ENCODE peak calls at places on chromosomes 2 and 18, in nine cellular contexts. F, X, I, A, Q, K, H, V and O are unnamed samples. For H3K27me3, the result is how much of the 10 kb centered on the place peaks cover.

GRCh38 chr2:176443941-176444340 is 174.7 kb downstream of the MTX2 start:
- DNase-seq in K (no peak), A (no peak), V (no peak), F (no peak), X (no peak), Q (no peak), H (no peak), I (no peak), O (no peak)

GRCh38 chr2:60312618-60313017 is 240.8 kb downstream of the BCL11A start:
- DNase-seq in A (no peak), K (no peak), V (no peak), X (no peak), F (no peak), I (no peak), Q (no peak), H (no peak), O (no peak)

GRCh38 chr18:5424903-5425302 is 118.9 kb downstream of the EPB41L3 start:
- DNase-seq in X (peak), H (no peak), Q (peak), V (peak), K (no peak), I (no peak), F (no peak), A (peak), O (no peak)

GRCh38 chr2:170967553-170967952 is 38.5 kb downstream of the GORASP2 start:
- DNase-seq in X (no peak), Q (no peak), V (no peak), I (no peak), F (no peak), H (no peak), K (no peak), A (no peak), O (no peak)

GRCh38 chr2:203720922-203721672 is 14.7 kb downstream of the CD28 start:
- DNase-seq in F (no peak), Q (no peak), A (no peak), K (no peak), H (no peak), V (no peak), I (no peak), X (peak), O (no peak)

GRCh38 chr2:16617282-16618266 is 48.1 kb downstream of the CYRIA start:
- DNase-seq in H (no peak), F (peak), K (peak), Q (no peak), A (peak), X (no peak), V (peak), I (no peak), O (peak)

GRCh38 chr2:9658972-9659371 is 28.2 kb upstream of the YWHAQ start:
- DNase-seq in K (no peak), F (no peak), H (no peak), V (no peak), I (no peak), Q (no peak), A (peak), X (no peak), O (no peak)

GRCh38 chr2:112138143-112139032 is at the start of gene FBLN7:
- DNase-seq in A (no peak), X (no peak), I (no peak), V (no peak), Q (peak), H (no peak), F (no peak), K (no peak), O (peak)

GRCh38 chr2:196160101-196160500 is 11.3 kb downstream of the STK17B start:
- DNase-seq in I (no peak), Q (peak), H (peak), A (peak), K (no peak), X (no peak), F (no peak), V (peak), O (no peak)

GRCh38 chr2:65545818-65546217 is 113.4 kb upstream of the SPRED2 start:
- DNase-seq in A (no peak), H (no peak), F (no peak), X (no peak), K (no peak), I (no peak), V (no peak), Q (no peak), O (no peak)

GRCh38 chr18:4586729-4587128 is 131.6 kb upstream of the DLGAP1 start:
- DNase-seq in H (no peak), V (no peak), Q (no peak), A (no peak), I (no peak), F (no peak), K (no peak), X (no peak), O (no peak)

GRCh38 chr18:48675912-48676311 is 137.1 kb downstream of the CTIF start:
- DNase-seq in V (no peak), F (no peak), X (no peak), Q (no peak), K (no peak), A (no peak), I (no peak), H (no peak), O (no peak)

GRCh38 chr2:232137346-232137745 is 175.8 kb downstream of the DIS3L2 start:
- DNase-seq in F (no peak), I (no peak), X (no peak), Q (no peak), K (no peak), H (no peak), A (no peak), V (no peak), O (no peak)

GRCh38 chr18:49207373-49207772 is 253.1 kb downstream of the DYM start:
- DNase-seq in K (no peak), V (no peak), F (no peak), X (no peak), Q (no peak), H (no peak), I (no peak), A (no peak), O (no peak)

GRCh38 chr18:72720116-72720515 is 147.7 kb downstream of the NETO1 start:
- DNase-seq in H (no peak), Q (no peak), I (no peak), F (no peak), X (no peak), V (no peak), K (no peak), A (no peak), O (no peak)

GRCh38 chr2:47964722-47965434 is 58.6 kb upstream of the FBXO11 start:
- DNase-seq in K (no peak), F (no peak), I (no peak), V (no peak), A (no peak), X (no peak), H (no peak), Q (no peak), O (no peak)

GRCh38 chr18:49778826-49779465 is 34.4 kb downstream of the ACAA2 start:
- DNase-seq in I (no peak), V (no peak), Q (no peak), H (no peak), A (no peak), K (no peak), F (no peak), X (no peak), O (peak)

GRCh38 chr2:71562518-71562917 is 109.2 kb downstream of the DYSF start:
- DNase-seq in Q (no peak), X (no peak), A (no peak), V (no peak), I (peak), H (no peak), F (no peak), K (no peak), O (no peak)

GRCh38 chr2:208573559-208573958 is 167.0 kb downstream of the PTH2R start:
- DNase-seq in K (no peak), Q (no peak), F (no peak), A (no peak), I (no peak), V (no peak), H (no peak), X (no peak), O (no peak)

GRCh38 chr2:123073371-123073770 is 951.7 kb upstream of the CNTNAP5 start:
- DNase-seq in Q (no peak), A (no peak), H (no peak), X (no peak), K (no peak), F (no peak), I (no peak), V (peak), O (no peak)

GRCh38 chr2:152037711-152038110 is 61.1 kb downstream of the CACNB4 start:
- DNase-seq in V (peak), A (peak), Q (no peak), F (peak), H (no peak), X (no peak), K (no peak), I (peak), O (no peak)

GRCh38 chr2:191866675-191867506 is 20.0 kb upstream of the CAVIN2 start:
- DNase-seq in H (no peak), X (peak), A (peak), Q (no peak), I (no peak), V (peak), K (no peak), F (no peak), O (no peak)

GRCh38 chr2:237465515-237466227 is 21.4 kb upstream of the MLPH start:
- DNase-seq in I (no peak), A (peak), F (no peak), H (no peak), K (no peak), Q (no peak), X (no peak), V (no peak), O (no peak)

GRCh38 chr2:174826051-174826450 is 61.8 kb upstream of the CHRNA1 start:
- DNase-seq in A (no peak), V (no peak), H (no peak), X (no peak), F (no peak), Q (no peak), I (no peak), K (no peak), O (no peak)

DNA sequence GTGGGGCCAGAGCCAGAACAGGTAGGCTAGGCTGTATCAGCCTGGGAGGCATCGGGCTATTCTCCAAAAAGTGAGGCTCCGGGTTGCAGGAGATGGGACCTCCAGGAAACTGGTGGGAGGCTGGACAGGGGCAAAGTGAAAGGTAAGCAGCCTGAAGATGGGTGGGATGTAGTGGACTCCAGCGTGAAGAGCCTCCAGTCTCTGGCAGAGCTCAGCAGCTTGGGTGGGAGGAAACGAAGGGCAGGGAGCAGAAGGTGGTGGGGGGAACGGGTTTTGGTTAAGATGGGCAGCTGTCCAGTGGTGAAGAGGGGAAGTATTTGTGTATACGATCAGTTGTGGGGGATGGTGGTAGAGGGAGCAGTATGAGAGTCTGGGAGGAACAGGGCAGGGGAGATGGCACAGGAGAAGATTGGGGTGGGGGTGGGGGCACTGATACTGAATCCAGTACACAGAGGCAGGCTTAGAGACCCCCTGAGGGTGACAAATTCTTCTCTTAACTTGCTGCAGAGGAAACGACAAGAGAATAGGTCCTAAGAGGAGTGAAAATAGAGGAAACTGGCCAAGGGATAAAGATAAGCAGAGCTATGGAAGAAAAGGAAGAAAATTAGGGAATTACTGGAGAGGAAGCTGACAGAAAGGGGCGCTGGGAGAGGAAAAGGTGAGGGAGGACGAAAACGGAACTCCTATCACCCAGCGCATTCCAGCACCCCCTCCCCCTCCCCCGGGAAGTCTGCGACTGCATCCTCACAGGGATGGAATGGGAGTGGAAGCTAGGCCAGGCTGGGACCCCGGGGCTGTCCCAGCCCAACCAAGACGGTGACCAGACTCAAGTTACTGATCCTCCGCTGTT is 2.9 kb upstream of the EMX1 start:
- DNase-seq in A (no peak), Q (no peak), X (no peak), V (no peak), I (no peak), H (no peak), F (no peak), K (peak), O (no peak)
- H3K4me3 ChIP-seq in A (no peak), Q (peak), X (no peak), V (no peak), I (no peak), H (no peak), F (no peak), K (no peak), O (no peak)

GRCh38 chr2:219034823-219035222 is 6.5 kb downstream of the CFAP65 start:
- DNase-seq in A (no peak), F (no peak), X (no peak), Q (no peak), H (no peak), V (no peak), I (no peak), K (no peak), O (no peak)
- H3K27me3 ChIP-seq in A (under half), F (under half), X (under half), Q (under half), H (under half), V (under half), I (half or more), K (half or more), O (under half)

DNA sequence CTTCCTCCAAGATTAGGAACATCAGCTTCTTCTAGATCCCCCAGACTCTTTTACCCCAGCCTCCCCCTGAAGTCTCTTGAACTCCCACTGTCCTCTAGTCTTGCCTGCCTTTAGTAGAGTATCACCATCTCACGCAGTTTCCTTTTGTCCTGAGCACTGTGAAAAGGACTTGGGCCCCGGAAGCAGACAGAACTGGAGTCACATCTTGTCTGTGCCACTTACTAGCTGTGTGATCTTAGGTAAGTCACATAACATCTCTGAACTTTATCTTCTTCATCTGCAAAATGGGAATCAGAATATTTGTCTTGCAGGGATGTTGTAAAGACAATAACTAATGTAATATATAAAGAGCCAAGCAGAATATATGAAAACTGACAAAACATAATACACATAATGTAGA is 8.4 kb upstream of the TRABD2A start:
- DNase-seq in Q (no peak), A (no peak), K (no peak), F (no peak), V (no peak), H (no peak), X (no peak), I (no peak), O (no peak)
- H3K4me3 ChIP-seq in Q (peak), A (no peak), K (peak), F (no peak), V (no peak), H (peak), X (no peak), I (no peak), O (no peak)

GRCh38 chr2:73294239-73294638 is 891 bp upstream of the EGR4 start:
- DNase-seq in K (no peak), V (no peak), Q (no peak), A (no peak), F (no peak), X (no peak), H (no peak), I (no peak), O (no peak)

GRCh38 chr2:73292316-73292905 is 937 bp downstream of the EGR4 start:
- DNase-seq in F (no peak), X (no peak), Q (peak), A (no peak), H (no peak), K (no peak), V (no peak), I (no peak), O (no peak)

GRCh38 chr2:73293534-73294171 is at the start of gene EGR4:
- DNase-seq in Q (peak), A (peak), H (peak), X (peak), I (peak), V (peak), K (peak), F (no peak), O (peak)

GRCh38 chr2:73291461-73292315 is 1.7 kb downstream of the EGR4 start:
- DNase-seq in K (no peak), F (no peak), H (no peak), A (no peak), V (no peak), I (no peak), X (no peak), Q (no peak), O (peak)

DNA sequence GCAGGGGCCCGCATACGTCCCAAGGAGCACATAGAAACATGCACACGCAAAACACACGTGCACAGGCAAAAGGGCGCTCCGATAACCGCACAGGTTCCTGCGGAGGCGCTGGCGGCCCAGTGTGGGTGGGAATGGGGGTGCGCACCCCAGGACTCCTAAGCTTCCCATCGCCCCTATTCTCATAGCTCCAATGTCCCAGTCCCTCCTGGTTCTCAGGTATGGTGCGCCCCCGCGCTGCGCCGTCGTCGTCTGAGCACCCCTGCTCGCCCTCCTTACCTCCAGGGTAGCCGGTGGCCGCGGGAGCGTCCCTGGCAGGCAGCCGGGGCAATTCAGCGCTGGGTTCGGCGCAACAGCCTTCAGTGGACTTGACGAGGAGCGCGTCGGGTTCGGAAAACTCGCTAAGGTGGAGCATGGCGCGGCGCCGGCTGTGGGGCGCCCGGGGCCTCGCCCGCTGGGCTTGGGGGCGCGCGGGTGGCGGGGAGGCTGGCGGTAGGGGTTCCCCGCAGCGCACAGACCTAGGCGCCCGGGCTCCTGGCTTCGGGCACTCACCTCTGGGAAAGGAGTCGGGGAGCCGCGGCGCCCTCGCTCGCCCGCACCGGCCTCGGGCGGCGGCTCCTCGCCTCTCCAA is 328 bp downstream of the EGR4 start:
- DNase-seq in H (no peak), Q (peak), A (no peak), X (no peak), I (no peak), V (no peak), K (no peak), F (no peak), O (no peak)
- H3K27me3 ChIP-seq in H (under half), Q (under half), A (half or more), X (half or more), I (half or more), V (under half), K (half or more), F (under half), O (under half)